ENCODE peak calls at places on chromosomes 2 and 18, in six cellular contexts. U is fibroblast of the aortic adventitia, N is cardiac muscle cell, X is heart left ventricle, Z is astrocyte, P is lower lobe of right lung. T is an unnamed sample.

GRCh38 chr2:16972276-16972675 is 306.6 kb upstream of the CYRIA start:
- DNase-seq in U (peak; percentile 1), Z (peak; percentile 47), X (no peak), P (no peak), N (no peak), T (no peak)

GRCh38 chr2:75602724-75603342 is 42.1 kb upstream of the EVA1A start:
- DNase-seq in P (peak; percentile 78), N (peak; percentile 57), Z (peak; percentile 88), U (peak; percentile 72), X (no peak), T (no peak)

GRCh38 chr18:2883137-2883671 is 36.4 kb downstream of the EMILIN2 start:
- DNase-seq in N (peak; percentile 41), X (no peak), P (no peak), U (no peak), Z (no peak), T (no peak)

GRCh38 chr18:42444349-42444748 is 489.3 kb downstream of the PIK3C3 start:
- DNase-seq in N (no peak), X (no peak), Z (no peak), U (no peak), P (no peak), T (no peak)

GRCh38 chr2:16330012-16330411 is 335.6 kb downstream of the CYRIA start:
- DNase-seq in P (no peak), X (no peak), Z (no peak), U (no peak), N (no peak), T (peak; percentile 95)

GRCh38 chr2:24287171-24287570 is 73.2 kb downstream of the ITSN2 start:
- DNase-seq in N (no peak), Z (no peak), P (no peak), X (no peak), U (no peak), T (no peak)

GRCh38 chr18:58100154-58100553 is 56.1 kb downstream of the NEDD4L start:
- DNase-seq in U (no peak), N (no peak), X (no peak), Z (no peak), P (no peak), T (no peak)

GRCh38 chr2:232787806-232788205 is 11.4 kb upstream of the KCNJ13 start:
- DNase-seq in N (no peak), U (no peak), Z (no peak), X (no peak), P (no peak), T (no peak)

GRCh38 chr2:102510791-102511575 is 38.0 kb downstream of the SLC9A4 start:
- DNase-seq in Z (no peak), U (no peak), N (no peak), X (no peak), P (no peak), T (no peak)

GRCh38 chr2:206154197-206154596 is 5.0 kb downstream of the NDUFS1 start:
- DNase-seq in N (peak; percentile 10), X (no peak), P (no peak), Z (no peak), U (no peak), T (peak; percentile 16)

GRCh38 chr2:126317797-126318431 is 338.0 kb upstream of the GYPC start:
- DNase-seq in Z (no peak), P (no peak), X (no peak), U (peak; percentile 61), N (peak; percentile 26), T (no peak)

GRCh38 chr2:74481961-74482800 is 617 bp downstream of the CCDC142 start:
- DNase-seq in U (no peak), P (no peak), Z (no peak), N (peak; percentile 37), X (no peak), T (peak; percentile 74)

GRCh38 chr18:35369126-35369525 is 8.0 kb downstream of the ZNF396 start:
- DNase-seq in X (no peak), Z (no peak), N (no peak), U (no peak), P (no peak), T (no peak)

GRCh38 chr18:44761812-44762211 is 81.1 kb downstream of the SETBP1 start:
- DNase-seq in Z (no peak), X (no peak), N (no peak), U (peak; percentile 69), P (no peak), T (no peak)

GRCh38 chr18:3604626-3605408 is 154.8 kb downstream of the TGIF1 start:
- DNase-seq in Z (peak; percentile 97), N (peak; percentile 96), U (peak; percentile 99), X (no peak), P (no peak), T (peak; percentile 39)

GRCh38 chr18:59079264-59079972 is 60.3 kb upstream of the SEC11C start:
- DNase-seq in Z (no peak), X (no peak), N (no peak), P (no peak), U (no peak), T (no peak)

GRCh38 chr2:46803911-46804670 is 111.5 kb downstream of the MCFD2 start:
- DNase-seq in P (no peak), Z (peak; percentile 99), X (no peak), U (peak; percentile 97), N (peak; percentile 89), T (no peak)

GRCh38 chr2:74917702-74918619 is 40.5 kb upstream of the POLE4 start:
- DNase-seq in U (peak; percentile 62), X (no peak), P (no peak), Z (peak; percentile 59), N (peak; percentile 38), T (no peak)

GRCh38 chr18:48693625-48694262 is 154.9 kb downstream of the CTIF start:
- DNase-seq in X (no peak), U (peak; percentile 52), Z (peak; percentile 6), P (no peak), N (peak; percentile 37), T (no peak)

GRCh38 chr2:10916953-10917352 is 5.2 kb downstream of the KCNF1 start:
- DNase-seq in U (no peak), P (no peak), X (no peak), N (no peak), Z (no peak), T (no peak)

GRCh38 chr2:10913501-10914271 is 2.0 kb downstream of the KCNF1 start:
- DNase-seq in X (no peak), N (no peak), U (no peak), P (no peak), Z (no peak), T (no peak)

GRCh38 chr2:10915731-10916331 is 4.1 kb downstream of the KCNF1 start:
- DNase-seq in U (no peak), N (no peak), X (no peak), P (no peak), Z (no peak), T (no peak)

GRCh38 chr2:10914272-10914693 is 2.5 kb downstream of the KCNF1 start:
- DNase-seq in U (no peak), P (no peak), N (no peak), Z (no peak), X (no peak), T (peak; percentile 63)

DNA sequence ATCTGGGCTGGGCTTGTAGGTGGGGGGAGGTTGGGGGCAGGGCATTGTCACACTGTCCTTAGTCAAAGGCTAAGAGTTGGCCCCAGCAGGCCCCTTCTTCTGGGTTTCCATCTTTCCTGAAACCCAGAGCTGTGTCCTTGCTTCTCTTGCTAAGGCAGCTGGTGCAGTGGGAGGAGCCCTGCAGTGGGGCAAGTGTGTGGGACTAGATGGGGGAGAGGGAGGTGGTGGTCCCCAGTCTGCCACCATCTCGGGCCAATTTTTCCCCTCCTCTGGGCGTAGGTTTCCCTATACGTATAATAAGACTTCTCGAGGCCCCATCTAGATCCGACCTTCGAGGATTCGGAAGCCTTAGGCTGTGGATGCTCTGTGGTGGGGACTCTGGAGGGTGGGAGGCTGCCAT is 3.5 kb downstream of the KCNF1 start:
- DNase-seq in Z (no peak), P (no peak), X (no peak), U (no peak), N (no peak), T (no peak)
- H3K4me3 ChIP-seq in Z (no peak overlapping the region), P (no peak overlapping the region), X (no peak overlapping the region), U (no peak overlapping the region), N (no peak overlapping the region), T (no peak overlapping the region)

GRCh38 chr2:8572712-8573233 is 109.1 kb upstream of the ID2 start:
- DNase-seq in U (no peak), P (no peak), N (no peak), X (no peak), Z (no peak), T (no peak)
- H3K4me3 ChIP-seq in U (no peak overlapping the region), P (no peak overlapping the region), N (no peak overlapping the region), X (no peak overlapping the region), Z (no peak overlapping the region), T (no peak overlapping the region)

GRCh38 chr2:50347355-50348044 is 684.4 kb downstream of the NRXN1 start:
- DNase-seq in U (no peak), X (no peak), P (no peak), N (peak; percentile 3), Z (no peak), T (peak; percentile 81)
- H3K4me3 ChIP-seq in U (no peak overlapping the region), X (peak overlapping the region; percentile 18), P (peak overlapping the region; percentile 30), N (peak overlapping the region; percentile 55), Z (peak overlapping the region; percentile 46), T (peak overlapping the region; percentile 86)

GRCh38 chr18:25166113-25166512 is 185.9 kb downstream of the ZNF521 start:
- DNase-seq in N (no peak), P (no peak), U (peak; percentile 4), X (no peak), Z (peak; percentile 25), T (no peak)

GRCh38 chr18:25169701-25170100 is 182.3 kb downstream of the ZNF521 start:
- DNase-seq in U (no peak), Z (peak; percentile 15), P (no peak), N (no peak), X (no peak), T (no peak)

GRCh38 chr18:25164837-25165791 is 186.9 kb downstream of the ZNF521 start:
- DNase-seq in X (peak; percentile 19), N (peak; percentile 30), U (peak; percentile 26), Z (peak; percentile 72), P (no peak), T (no peak)

GRCh38 chr18:25168011-25168410 is 184.0 kb downstream of the ZNF521 start:
- DNase-seq in Z (no peak), X (no peak), P (no peak), N (no peak), U (no peak), T (no peak)

DNA sequence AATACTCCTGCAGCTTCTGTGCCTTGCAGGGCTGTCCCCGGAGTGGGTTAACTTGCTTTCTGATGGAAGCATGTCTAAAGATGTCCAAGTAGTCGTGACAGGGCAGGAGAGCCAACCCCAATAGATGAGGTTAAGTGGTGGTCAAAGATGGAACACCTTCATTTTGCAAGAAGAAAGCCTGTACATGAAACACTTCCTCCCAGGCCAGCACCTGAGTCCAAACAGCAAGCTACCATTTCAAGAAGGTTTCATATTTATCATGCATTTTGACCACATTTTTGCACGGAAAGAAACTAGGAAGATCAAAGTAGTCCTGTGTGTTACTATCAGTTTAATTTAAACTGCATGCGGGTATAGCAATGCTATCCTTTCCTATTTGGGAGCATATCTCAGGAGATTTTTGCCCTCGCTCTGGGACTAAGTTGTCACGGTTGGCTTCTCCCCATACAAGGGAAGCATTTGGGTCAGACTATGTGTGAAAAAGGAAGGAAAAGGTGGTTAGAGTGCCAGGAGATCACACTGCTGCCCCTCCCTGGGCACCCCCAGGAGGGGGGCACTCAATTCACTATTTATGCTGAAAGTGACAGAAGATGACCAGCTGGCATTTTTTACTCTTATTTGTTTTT is 187.6 kb downstream of the ZNF521 start:
- DNase-seq in U (peak; percentile 2), Z (no peak), P (no peak), N (no peak), X (no peak), T (no peak)
- H3K4me3 ChIP-seq in U (peak overlapping the region; percentile 46), Z (no peak overlapping the region), P (peak overlapping the region; percentile 43), N (no peak overlapping the region), X (peak overlapping the region; percentile 43), T (no peak overlapping the region)

GRCh38 chr18:79071037-79071960 is 2.1 kb downstream of the ATP9B start:
- DNase-seq in Z (no peak), U (no peak), N (no peak), P (no peak), X (no peak), T (no peak)
- H3K4me3 ChIP-seq in Z (no peak overlapping the region), U (no peak overlapping the region), N (peak overlapping the region; percentile 93), P (no peak overlapping the region), X (no peak overlapping the region), T (peak overlapping the region; percentile 88)